ENCODE peak calls at places on chromosomes 16 and 17, in five cellular contexts. T, W, F, O and Q are unnamed samples.

GRCh38 chr16:47461598-47462266 is 601 bp downstream of the PHKB start:
- DNase-seq in T (peak), W (no peak), F (no peak), O (peak), Q (no peak)

GRCh38 chr16:24288516-24288915 is 32.4 kb downstream of the CACNG3 start:
- DNase-seq in T (no peak), W (no peak), F (no peak), O (no peak), Q (no peak)

GRCh38 chr17:49548506-49549310 is 27.0 kb upstream of the NXPH3 start:
- DNase-seq in T (no peak), W (no peak), F (peak), O (peak), Q (no peak)

GRCh38 chr16:23155445-23156049 is 6.3 kb upstream of the USP31 start:
- DNase-seq in T (no peak), W (no peak), F (peak), O (peak), Q (no peak)

GRCh38 chr17:9571201-9571600 is 4.4 kb downstream of the STX8 start:
- DNase-seq in T (no peak), W (no peak), F (no peak), O (no peak), Q (no peak)

GRCh38 chr17:47866941-47867340 is 16.0 kb upstream of the SP6 start:
- DNase-seq in T (no peak), W (no peak), F (no peak), O (no peak), Q (no peak)

GRCh38 chr17:68613739-68614298 is 12.7 kb upstream of the FAM20A start:
- DNase-seq in T (no peak), W (no peak), F (no peak), O (peak), Q (peak)

GRCh38 chr16:54493076-54493475 is 206.5 kb upstream of the IRX3 start:
- DNase-seq in T (peak), W (no peak), F (no peak), O (no peak), Q (no peak)

GRCh38 chr16:85735225-85735722 is 15.6 kb downstream of the C16orf74 start:
- DNase-seq in T (no peak), W (no peak), F (peak), O (no peak), Q (no peak)

GRCh38 chr16:81447383-81448101 is 2.9 kb downstream of the CMIP start:
- DNase-seq in T (peak), W (peak), F (peak), O (peak), Q (no peak)

GRCh38 chr17:75205793-75206163 is 299 bp downstream of the NUP85 start:
- DNase-seq in T (no peak), W (no peak), F (no peak), O (no peak), Q (no peak)

GRCh38 chr17:7443499-7444485 is 1.1 kb upstream of the CHRNB1 start:
- DNase-seq in T (peak), W (no peak), F (no peak), O (no peak), Q (no peak)

GRCh38 chr16:78257376-78257728 is 157.9 kb downstream of the WWOX start:
- DNase-seq in T (no peak), W (no peak), F (no peak), O (no peak), Q (no peak)

GRCh38 chr16:85083051-85083639 is 29.1 kb downstream of the CIBAR2 start:
- DNase-seq in T (no peak), W (no peak), F (no peak), O (no peak), Q (no peak)

GRCh38 chr17:43018008-43018853 is 4.0 kb downstream of the VAT1 start:
- DNase-seq in T (no peak), W (no peak), F (no peak), O (peak), Q (no peak)

GRCh38 chr17:1997587-1998425 is 27.3 kb downstream of the RTN4RL1 start:
- DNase-seq in T (no peak), W (no peak), F (peak), O (no peak), Q (no peak)

GRCh38 chr16:55976815-55977214 is 101.6 kb upstream of the CES5A start:
- DNase-seq in T (no peak), W (no peak), F (no peak), O (no peak), Q (no peak)

GRCh38 chr17:8060274-8060673 is 21.4 kb downstream of the ALOX15B start:
- DNase-seq in T (peak), W (peak), F (peak), O (peak), Q (no peak)

GRCh38 chr17:18173740-18174139 is 9.9 kb upstream of the ALKBH5 start:
- DNase-seq in T (no peak), W (no peak), F (no peak), O (no peak), Q (no peak)

GRCh38 chr17:18179221-18179620 is 4.4 kb upstream of the ALKBH5 start:
- DNase-seq in T (no peak), W (no peak), F (no peak), O (no peak), Q (no peak)

GRCh38 chr17:18172528-18173278 is 10.9 kb upstream of the ALKBH5 start:
- DNase-seq in T (no peak), W (no peak), F (no peak), O (no peak), Q (no peak)

GRCh38 chr17:18177137-18177536 is 6.5 kb upstream of the ALKBH5 start:
- DNase-seq in T (no peak), W (no peak), F (no peak), O (no peak), Q (no peak)

GRCh38 chr17:18176152-18176551 is 7.5 kb upstream of the ALKBH5 start:
- DNase-seq in T (no peak), W (no peak), F (no peak), O (peak), Q (no peak)
- H3K4me3 ChIP-seq in T (no peak), W (no peak), F (no peak), O (no peak), Q (no peak)

GRCh38 chr17:57362797-57363556 is 106.7 kb downstream of the MSI2 start:
- DNase-seq in T (no peak), W (no peak), F (no peak), O (no peak), Q (no peak)
- H3K4me3 ChIP-seq in T (no peak), W (no peak), F (no peak), O (no peak), Q (no peak)

GRCh38 chr17:77435272-77436057 is 294.7 kb downstream of the SEC14L1 start:
- DNase-seq in T (no peak), W (no peak), F (no peak), O (no peak), Q (no peak)

GRCh38 chr17:77432034-77432554 is 291.3 kb downstream of the SEC14L1 start:
- DNase-seq in T (no peak), W (no peak), F (no peak), O (no peak), Q (no peak)

GRCh38 chr17:77434136-77435114 is 293.7 kb downstream of the SEC14L1 start:
- DNase-seq in T (no peak), W (no peak), F (no peak), O (no peak), Q (no peak)

GRCh38 chr17:77432791-77433190 is 292.0 kb downstream of the SEC14L1 start:
- DNase-seq in T (no peak), W (no peak), F (no peak), O (no peak), Q (no peak)

DNA sequence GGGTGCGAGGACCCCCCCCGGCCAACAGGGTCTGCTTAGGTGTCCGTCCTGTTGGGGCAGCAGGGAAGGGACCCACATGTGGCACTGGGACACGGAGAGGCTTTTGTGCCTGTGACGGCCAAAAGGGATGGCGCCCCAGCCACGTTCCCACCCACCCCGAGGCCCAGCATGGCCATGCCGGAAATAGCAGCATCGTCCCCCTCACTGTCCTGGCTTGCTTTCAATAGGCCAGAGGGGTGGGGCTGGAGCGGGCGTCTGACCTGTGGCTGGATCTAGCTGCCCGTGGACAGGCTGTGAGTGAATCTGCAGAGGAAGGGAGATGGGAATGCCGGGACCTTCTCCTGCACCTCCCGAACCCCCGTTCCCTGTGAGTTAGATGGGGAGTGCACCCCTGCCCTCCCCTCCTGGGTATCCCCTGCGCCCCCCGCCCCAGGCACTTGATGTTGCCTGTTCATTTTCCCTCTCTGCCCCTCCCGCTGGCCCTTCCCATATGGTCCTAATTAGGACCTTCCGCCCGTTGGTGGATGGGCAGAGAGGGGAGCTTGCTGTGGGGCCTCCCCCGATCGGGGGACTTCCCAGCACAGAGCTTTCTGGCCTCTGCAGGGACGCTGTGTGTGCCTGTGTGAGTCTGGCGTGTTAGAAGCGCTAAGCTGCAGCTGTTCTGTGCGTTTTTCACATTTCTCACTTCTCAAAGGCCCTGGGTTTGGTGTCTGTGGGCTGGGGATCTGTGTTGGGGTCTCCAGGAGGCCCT is 292.8 kb downstream of the SEC14L1 start:
- DNase-seq in T (peak), W (no peak), F (no peak), O (no peak), Q (no peak)
- H3K4me3 ChIP-seq in T (no peak), W (peak), F (no peak), O (no peak), Q (peak)

GRCh38 chr17:64355536-64356303 is 34.9 kb downstream of the PECAM1 start:
- DNase-seq in T (peak), W (no peak), F (no peak), O (peak), Q (no peak)

GRCh38 chr17:64357191-64357981 is 33.3 kb downstream of the PECAM1 start:
- DNase-seq in T (peak), W (peak), F (no peak), O (peak), Q (peak)

GRCh38 chr17:64356304-64356686 is 34.4 kb downstream of the PECAM1 start:
- DNase-seq in T (peak), W (no peak), F (no peak), O (no peak), Q (no peak)

GRCh38 chr17:64354824-64355535 is 35.7 kb downstream of the PECAM1 start:
- DNase-seq in T (peak), W (no peak), F (no peak), O (peak), Q (no peak)

GRCh38 chr17:64354396-64354795 is 36.3 kb downstream of the PECAM1 start:
- DNase-seq in T (peak), W (no peak), F (no peak), O (no peak), Q (no peak)
- H3K4me3 ChIP-seq in T (no peak), W (peak), F (no peak), O (no peak), Q (no peak)

GRCh38 chr17:79842136-79842655 is 3.0 kb upstream of the CBX4 start:
- DNase-seq in T (no peak), W (no peak), F (no peak), O (no peak), Q (no peak)

GRCh38 chr17:79843475-79843916 is 4.3 kb upstream of the CBX4 start:
- DNase-seq in T (no peak), W (no peak), F (no peak), O (peak), Q (peak)

GRCh38 chr17:79841369-79842135 is 2.3 kb upstream of the CBX4 start:
- DNase-seq in T (no peak), W (no peak), F (no peak), O (peak), Q (no peak)

GRCh38 chr17:79843917-79844815 is 4.9 kb upstream of the CBX4 start:
- DNase-seq in T (peak), W (no peak), F (peak), O (peak), Q (peak)

GRCh38 chr17:79842656-79843474 is 3.6 kb upstream of the CBX4 start:
- DNase-seq in T (no peak), W (no peak), F (no peak), O (peak), Q (no peak)
- H3K4me3 ChIP-seq in T (peak), W (peak), F (peak), O (no peak), Q (peak)